ENCODE peak calls at places on chromosomes 1 and 21, in four cellular contexts. One of them, this sample, is unnamed.
A peak's percentile ranks its signal among the peaks of the same experiment; 100 is the strongest.

GRCh38 chr1:30111431-30111830 is 612.0 kb downstream of the MATN1 start:
- DNase-seq in HFF-Myc: no peak
- DNase-seq in NCI-H345: peak; percentile 76
- DNase-seq in RWPE1: peak; percentile 38
- DNase-seq in this sample: peak; percentile 27

GRCh38 chr1:85047472-85048295 is 616 bp downstream of the MCOLN3 start:
- DNase-seq in HFF-Myc: no peak
- DNase-seq in NCI-H345: peak; percentile 42
- DNase-seq in RWPE1: peak; percentile 13
- DNase-seq in this sample: no peak

GRCh38 chr1:151539321-151540020 is 638 bp upstream of the TUFT1 start:
- DNase-seq in HFF-Myc: peak; percentile 92
- DNase-seq in NCI-H345: peak; percentile 100
- DNase-seq in RWPE1: peak; percentile 92
- DNase-seq in this sample: peak; percentile 99

GRCh38 chr1:185483647-185484450 is 166.8 kb upstream of the IVNS1ABP start:
- DNase-seq in HFF-Myc: peak; percentile 69
- DNase-seq in NCI-H345: peak; percentile 73
- DNase-seq in RWPE1: peak; percentile 8
- DNase-seq in this sample: peak; percentile 93

GRCh38 chr1:192491804-192492554 is 83.6 kb upstream of the RGS1 start:
- DNase-seq in HFF-Myc: no peak
- DNase-seq in NCI-H345: no peak
- DNase-seq in RWPE1: no peak
- DNase-seq in this sample: peak; percentile 23

GRCh38 chr1:156881663-156882062 is 11.9 kb upstream of the PEAR1 start:
- DNase-seq in HFF-Myc: no peak
- DNase-seq in NCI-H345: no peak
- DNase-seq in RWPE1: no peak
- DNase-seq in this sample: no peak

GRCh38 chr1:33094971-33095604 is 14.1 kb downstream of the AZIN2 start:
- DNase-seq in HFF-Myc: peak; percentile 67
- DNase-seq in NCI-H345: peak; percentile 52
- DNase-seq in RWPE1: peak; percentile 56
- DNase-seq in this sample: peak; percentile 67

GRCh38 chr1:25519624-25520023 is 23.8 kb upstream of the LDLRAP1 start:
- DNase-seq in HFF-Myc: no peak
- DNase-seq in NCI-H345: no peak
- DNase-seq in RWPE1: no peak
- DNase-seq in this sample: peak; percentile 57

GRCh38 chr1:34977858-34978257 is 7.3 kb downstream of the TMEM35B start:
- DNase-seq in HFF-Myc: no peak
- DNase-seq in NCI-H345: no peak
- DNase-seq in RWPE1: no peak
- DNase-seq in this sample: no peak

GRCh38 chr21:17679002-17679600 is 66.4 kb upstream of the BTG3 start:
- DNase-seq in HFF-Myc: peak; percentile 48
- DNase-seq in NCI-H345: peak; percentile 79
- DNase-seq in RWPE1: peak; percentile 59
- DNase-seq in this sample: peak; percentile 72

GRCh38 chr1:117671781-117672501 is 66.1 kb downstream of the TENT5C start:
- DNase-seq in HFF-Myc: no peak
- DNase-seq in NCI-H345: no peak
- DNase-seq in RWPE1: no peak
- DNase-seq in this sample: no peak

GRCh38 chr21:21018841-21019240 is 20.6 kb downstream of the NCAM2 start:
- DNase-seq in HFF-Myc: no peak
- DNase-seq in NCI-H345: no peak
- DNase-seq in RWPE1: no peak
- DNase-seq in this sample: no peak

GRCh38 chr1:33097137-33097611 is 16.2 kb downstream of the AZIN2 start:
- DNase-seq in HFF-Myc: no peak
- DNase-seq in NCI-H345: no peak
- DNase-seq in RWPE1: no peak
- DNase-seq in this sample: peak; percentile 24

GRCh38 chr1:9448132-9449105 is 90.8 kb upstream of the SLC25A33 start:
- DNase-seq in HFF-Myc: no peak
- DNase-seq in NCI-H345: peak; percentile 27
- DNase-seq in RWPE1: no peak
- DNase-seq in this sample: no peak

GRCh38 chr1:192485692-192486436 is 89.7 kb upstream of the RGS1 start:
- DNase-seq in HFF-Myc: peak; percentile 96
- DNase-seq in NCI-H345: no peak
- DNase-seq in RWPE1: peak; percentile 71
- DNase-seq in this sample: peak; percentile 96

GRCh38 chr1:151399890-151400235 is 490 bp downstream of the PSMB4 start:
- DNase-seq in HFF-Myc: no peak
- DNase-seq in NCI-H345: peak; percentile 60
- DNase-seq in RWPE1: peak; percentile 20
- DNase-seq in this sample: peak; percentile 8

GRCh38 chr1:89310976-89311375 is 38.3 kb upstream of the GBP5 start:
- DNase-seq in HFF-Myc: no peak
- DNase-seq in NCI-H345: no peak
- DNase-seq in RWPE1: no peak
- DNase-seq in this sample: peak; percentile 32

GRCh38 chr1:7491089-7491817 is 279.8 kb upstream of the VAMP3 start:
- DNase-seq in HFF-Myc: no peak
- DNase-seq in NCI-H345: peak; percentile 83
- DNase-seq in RWPE1: no peak
- DNase-seq in this sample: peak; percentile 65

GRCh38 chr21:17279663-17280062 is 233.2 kb upstream of the CXADR start:
- DNase-seq in HFF-Myc: no peak
- DNase-seq in NCI-H345: no peak
- DNase-seq in RWPE1: no peak
- DNase-seq in this sample: no peak

GRCh38 chr21:41596241-41596925 is 88.4 kb upstream of the TMPRSS2 start:
- DNase-seq in HFF-Myc: no peak
- DNase-seq in NCI-H345: no peak
- DNase-seq in RWPE1: no peak
- DNase-seq in this sample: no peak

GRCh38 chr1:192639607-192640368 is 3.8 kb downstream of the RGS13 start:
- DNase-seq in HFF-Myc: no peak
- DNase-seq in NCI-H345: no peak
- DNase-seq in RWPE1: peak; percentile 13
- DNase-seq in this sample: peak; percentile 75

GRCh38 chr1:225425211-225425786 is 2.5 kb downstream of the LBR start:
- DNase-seq in HFF-Myc: no peak
- DNase-seq in NCI-H345: no peak
- DNase-seq in RWPE1: peak; percentile 88
- DNase-seq in this sample: peak; percentile 87

GRCh38 chr1:224616761-224617409 is 768 bp downstream of the CNIH3 start:
- DNase-seq in HFF-Myc: no peak
- DNase-seq in NCI-H345: no peak
- DNase-seq in RWPE1: no peak
- DNase-seq in this sample: no peak

GRCh38 chr1:113991467-113991997 is 12.3 kb downstream of the OLFML3 start:
- DNase-seq in HFF-Myc: no peak
- DNase-seq in NCI-H345: no peak
- DNase-seq in RWPE1: no peak
- DNase-seq in this sample: no peak

GRCh38 chr21:29300547-29301138 is 1.9 kb downstream of the BACH1 start:
- DNase-seq in HFF-Myc: no peak
- DNase-seq in NCI-H345: no peak
- DNase-seq in RWPE1: no peak
- DNase-seq in this sample: no peak

GRCh38 chr21:22573834-22574233 is 1575.6 kb downstream of the NCAM2 start:
- DNase-seq in HFF-Myc: no peak
- DNase-seq in NCI-H345: no peak
- DNase-seq in RWPE1: no peak
- DNase-seq in this sample: no peak

GRCh38 chr1:201272838-201273237 is 10.5 kb upstream of the PKP1 start:
- DNase-seq in HFF-Myc: no peak
- DNase-seq in NCI-H345: no peak
- DNase-seq in RWPE1: no peak
- DNase-seq in this sample: no peak

GRCh38 chr1:210233495-210234253 is 1.1 kb downstream of the SERTAD4 start:
- DNase-seq in HFF-Myc: no peak
- DNase-seq in NCI-H345: peak; percentile 54
- DNase-seq in RWPE1: peak; percentile 73
- DNase-seq in this sample: peak; percentile 64

GRCh38 chr1:206941766-206942418 is 4.4 kb downstream of the PIGR start:
- DNase-seq in HFF-Myc: no peak
- DNase-seq in NCI-H345: no peak
- DNase-seq in RWPE1: no peak
- DNase-seq in this sample: no peak

GRCh38 chr1:173411835-173412742 is 65.0 kb upstream of the PRDX6 start:
- DNase-seq in HFF-Myc: no peak
- DNase-seq in NCI-H345: no peak
- DNase-seq in RWPE1: no peak
- DNase-seq in this sample: no peak

GRCh38 chr21:42505090-42505726 is 8.4 kb upstream of the SLC37A1 start:
- DNase-seq in HFF-Myc: no peak
- DNase-seq in NCI-H345: no peak
- DNase-seq in RWPE1: no peak
- DNase-seq in this sample: no peak

GRCh38 chr1:21261551-21262281 is 28.5 kb downstream of the ECE1 start:
- DNase-seq in HFF-Myc: peak; percentile 89
- DNase-seq in NCI-H345: no peak
- DNase-seq in RWPE1: peak; percentile 80
- DNase-seq in this sample: peak; percentile 84

GRCh38 chr1:226708342-226708780 is 30.7 kb downstream of the ITPKB start:
- DNase-seq in HFF-Myc: peak; percentile 90
- DNase-seq in NCI-H345: no peak
- DNase-seq in RWPE1: peak; percentile 67
- DNase-seq in this sample: peak; percentile 80

GRCh38 chr1:54256756-54257155 is 56.8 kb downstream of the MRPL37 start:
- DNase-seq in HFF-Myc: no peak
- DNase-seq in NCI-H345: no peak
- DNase-seq in RWPE1: no peak
- DNase-seq in this sample: no peak

GRCh38 chr1:201495447-201496295 is 11.3 kb downstream of the CSRP1 start:
- DNase-seq in HFF-Myc: no peak
- DNase-seq in NCI-H345: peak; percentile 81
- DNase-seq in RWPE1: peak; percentile 80
- DNase-seq in this sample: peak; percentile 77

GRCh38 chr1:176816232-176816631 is 348.3 kb downstream of the ASTN1 start:
- DNase-seq in HFF-Myc: no peak
- DNase-seq in NCI-H345: no peak
- DNase-seq in RWPE1: no peak
- DNase-seq in this sample: no peak

GRCh38 chr1:227942021-227942715 is 5.6 kb downstream of the WNT9A start:
- DNase-seq in HFF-Myc: no peak
- DNase-seq in NCI-H345: no peak
- DNase-seq in RWPE1: no peak
- DNase-seq in this sample: no peak

GRCh38 chr1:154784924-154785531 is 85.1 kb downstream of the KCNN3 start:
- DNase-seq in HFF-Myc: no peak
- DNase-seq in NCI-H345: no peak
- DNase-seq in RWPE1: no peak
- DNase-seq in this sample: no peak

This sample was measured in bronchial epithelial cell.